ENCODE peak calls at places on chromosomes 6 and 20, in five cellular contexts. F is GM06990, R is amygdala, L is T-cell, W is anterior cingulate cortex. M is an unnamed sample.

GRCh38 chr6:51865176-51865575 is 222.2 kb downstream of the PKHD1 start:
- DNase-seq in W (no peak), L (no peak), R (no peak), F (no peak), M (no peak)

GRCh38 chr6:15754035-15754705 is 91.3 kb upstream of the DTNBP1 start:
- DNase-seq in W (no peak), R (no peak), F (no peak), L (no peak), M (no peak)

GRCh38 chr6:131840936-131841583 is 33.2 kb downstream of the ENPP1 start:
- DNase-seq in F (no peak), L (no peak), R (no peak), W (no peak), M (no peak)

GRCh38 chr20:24194133-24194532 is 205.6 kb upstream of the GGTLC1 start:
- DNase-seq in L (no peak), R (no peak), W (no peak), F (no peak), M (no peak)

GRCh38 chr20:63837475-63837874 is 6.4 kb upstream of the ZBTB46 start:
- DNase-seq in L (no peak), F (no peak), W (no peak), R (no peak), M (no peak)

GRCh38 chr20:9966966-9967365 is 67.8 kb upstream of the ANKEF1 start:
- DNase-seq in R (no peak), F (no peak), W (no peak), L (no peak), M (no peak)

GRCh38 chr6:64013061-64013410 is 377.4 kb downstream of the PHF3 start:
- DNase-seq in R (no peak), W (no peak), L (no peak), F (no peak), M (no peak)

GRCh38 chr20:38812182-38812581 is 6.7 kb downstream of the PPP1R16B start:
- DNase-seq in R (no peak), W (no peak), F (no peak), L (no peak), M (no peak)

GRCh38 chr20:34402461-34402860 is 39.4 kb downstream of the ITCH start:
- DNase-seq in F (no peak), L (no peak), R (no peak), W (no peak), M (no peak)

GRCh38 chr6:146097586-146097985 is 68.7 kb downstream of the GRM1 start:
- DNase-seq in F (no peak), L (no peak), R (no peak), W (no peak), M (no peak)

GRCh38 chr6:46993846-46994245 is 48.3 kb downstream of the ADGRF1 start:
- DNase-seq in F (no peak), R (no peak), W (no peak), L (no peak), M (no peak)

GRCh38 chr6:166483026-166483425 is 100.3 kb upstream of the MPC1 start:
- DNase-seq in F (no peak), R (no peak), L (no peak), W (no peak), M (no peak)